ENCODE peak calls at places on chromosomes 11 and 22, in seven cellular contexts. U, X, A, I, T, M and J are unnamed samples.

GRCh38 chr22:27877501-27877900 is 41.6 kb downstream of the PITPNB start:
- DNase-seq in X (no peak), U (no peak), I (peak), T (no peak), M (no peak), A (no peak), J (no peak)

GRCh38 chr22:29480512-29481264 is 670 bp downstream of the NEFH start:
- DNase-seq in M (peak), T (no peak), A (no peak), X (no peak), U (peak), I (peak), J (peak)

GRCh38 chr11:2120359-2121100 is 18.7 kb downstream of the IGF2 start:
- DNase-seq in U (no peak), I (no peak), X (no peak), T (no peak), A (no peak), M (no peak), J (no peak)

GRCh38 chr22:17980638-17981051 is 43.7 kb downstream of the MICAL3 start:
- DNase-seq in I (peak), A (no peak), M (peak), T (no peak), X (no peak), U (peak), J (no peak)

GRCh38 chr11:67416416-67417335 is 1.2 kb downstream of the CARNS1 start:
- DNase-seq in X (peak), U (no peak), M (no peak), A (no peak), T (no peak), I (no peak), J (no peak)

GRCh38 chr11:74820763-74821162 is 72.1 kb downstream of the RNF169 start:
- DNase-seq in T (peak), I (no peak), A (peak), M (no peak), X (peak), U (peak), J (no peak)

GRCh38 chr11:41316726-41317125 is 142.7 kb downstream of the LRRC4C start:
- DNase-seq in A (no peak), I (no peak), M (no peak), X (no peak), T (no peak), U (no peak), J (no peak)

GRCh38 chr11:86152006-86152862 is 83.3 kb upstream of the PICALM start:
- DNase-seq in X (no peak), A (peak), M (no peak), T (no peak), U (peak), I (no peak), J (no peak)

GRCh38 chr22:32528316-32528715 is 53.7 kb downstream of the FBXO7 start:
- DNase-seq in X (no peak), M (no peak), U (no peak), T (no peak), A (no peak), I (no peak), J (no peak)

GRCh38 chr11:11461473-11461872 is 108.4 kb upstream of the CSNK2A3 start:
- DNase-seq in I (no peak), M (peak), A (no peak), X (no peak), U (no peak), T (no peak), J (no peak)

GRCh38 chr11:16926868-16927267 is 87.3 kb downstream of the PLEKHA7 start:
- DNase-seq in U (no peak), M (no peak), T (no peak), A (no peak), I (no peak), X (no peak), J (no peak)

GRCh38 chr11:66478823-66479740 is 1.2 kb upstream of the DPP3 start:
- DNase-seq in M (peak), X (peak), T (peak), A (peak), I (no peak), U (peak), J (no peak)

GRCh38 chr11:82771781-82772180 is 38.1 kb upstream of the FAM181B start:
- DNase-seq in X (no peak), I (no peak), A (no peak), M (no peak), U (no peak), T (no peak), J (no peak)

GRCh38 chr11:61671527-61671926 is 8.7 kb upstream of the DAGLA start:
- DNase-seq in I (no peak), M (no peak), U (no peak), X (peak), T (no peak), A (no peak), J (peak)

GRCh38 chr11:69375316-69376154 is 81.6 kb downstream of the MYEOV start:
- DNase-seq in T (no peak), I (no peak), U (no peak), A (no peak), M (peak), X (no peak), J (no peak)
- TF ChIP-seq CTCF in T (no peak), I (no peak), U (no peak), A (no peak), M (no peak), X (no peak), J (no peak)

GRCh38 chr22:22460635-22461034 is 47.9 kb downstream of the ZNF280B start:
- DNase-seq in M (no peak), U (no peak), X (peak), T (no peak), A (no peak), I (no peak), J (no peak)
- TF ChIP-seq CTCF in M (peak), U (peak), X (peak), T (peak), A (peak), I (peak), J (peak)

DNA sequence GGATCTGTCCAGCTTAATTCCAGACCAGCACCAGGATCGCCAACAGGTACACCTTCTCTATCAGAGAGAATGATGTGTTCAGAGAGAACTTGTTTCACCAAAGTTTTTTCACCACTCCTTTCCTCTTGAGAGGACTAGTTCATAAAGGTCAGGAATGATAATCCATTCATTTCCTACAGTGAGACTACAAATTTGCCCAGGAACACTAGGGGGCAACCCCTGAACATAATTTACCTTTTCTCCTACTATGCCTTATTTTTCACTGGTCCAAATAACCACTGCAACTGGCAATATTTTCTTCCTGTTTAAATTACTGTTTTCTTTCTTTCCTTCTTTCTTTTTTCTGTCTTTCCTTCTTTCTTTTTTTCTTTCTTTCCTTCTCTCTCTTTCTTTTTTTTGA is 22.5 kb downstream of the CAVIN3 start:
- DNase-seq in T (no peak), A (no peak), M (no peak), I (no peak), X (peak), U (no peak), J (no peak)
- TF ChIP-seq CTCF in T (peak), A (peak), M (peak), I (peak), X (peak), U (peak), J (peak)

GRCh38 chr22:49208003-49208402 is 619.7 kb downstream of the BRD1 start:
- DNase-seq in A (no peak), I (no peak), X (no peak), M (no peak), T (no peak), U (no peak), J (no peak)

GRCh38 chr22:49208768-49209252 is 618.9 kb downstream of the BRD1 start:
- DNase-seq in U (no peak), M (peak), T (no peak), X (no peak), A (no peak), I (no peak), J (no peak)

GRCh38 chr22:49211176-49211575 is 616.5 kb downstream of the BRD1 start:
- DNase-seq in A (no peak), M (peak), U (no peak), I (no peak), T (no peak), X (no peak), J (no peak)

GRCh38 chr22:49210606-49211005 is 617.1 kb downstream of the BRD1 start:
- DNase-seq in A (no peak), X (no peak), U (no peak), M (peak), T (no peak), I (no peak), J (no peak)

GRCh38 chr22:49209452-49210195 is 618.0 kb downstream of the BRD1 start:
- DNase-seq in M (peak), X (peak), I (no peak), A (no peak), U (no peak), T (no peak), J (no peak)
- TF ChIP-seq CTCF in M (no peak), X (no peak), I (no peak), A (no peak), U (no peak), T (no peak), J (no peak)

GRCh38 chr11:102112654-102112926 is 2.3 kb downstream of the YAP1 start:
- DNase-seq in U (no peak), T (no peak), X (no peak), I (no peak), M (no peak), A (no peak), J (no peak)

GRCh38 chr11:102111787-102112653 is 1.8 kb downstream of the YAP1 start:
- DNase-seq in T (peak), M (no peak), I (no peak), X (peak), U (peak), A (peak), J (no peak)

GRCh38 chr11:102109896-102110760 is at the start of gene YAP1:
- DNase-seq in T (peak), M (peak), A (peak), U (peak), X (peak), I (peak), J (no peak)

GRCh38 chr11:102110761-102111010 is 439 bp downstream of the YAP1 start:
- DNase-seq in I (no peak), A (no peak), T (no peak), U (no peak), M (no peak), X (no peak), J (no peak)

DNA sequence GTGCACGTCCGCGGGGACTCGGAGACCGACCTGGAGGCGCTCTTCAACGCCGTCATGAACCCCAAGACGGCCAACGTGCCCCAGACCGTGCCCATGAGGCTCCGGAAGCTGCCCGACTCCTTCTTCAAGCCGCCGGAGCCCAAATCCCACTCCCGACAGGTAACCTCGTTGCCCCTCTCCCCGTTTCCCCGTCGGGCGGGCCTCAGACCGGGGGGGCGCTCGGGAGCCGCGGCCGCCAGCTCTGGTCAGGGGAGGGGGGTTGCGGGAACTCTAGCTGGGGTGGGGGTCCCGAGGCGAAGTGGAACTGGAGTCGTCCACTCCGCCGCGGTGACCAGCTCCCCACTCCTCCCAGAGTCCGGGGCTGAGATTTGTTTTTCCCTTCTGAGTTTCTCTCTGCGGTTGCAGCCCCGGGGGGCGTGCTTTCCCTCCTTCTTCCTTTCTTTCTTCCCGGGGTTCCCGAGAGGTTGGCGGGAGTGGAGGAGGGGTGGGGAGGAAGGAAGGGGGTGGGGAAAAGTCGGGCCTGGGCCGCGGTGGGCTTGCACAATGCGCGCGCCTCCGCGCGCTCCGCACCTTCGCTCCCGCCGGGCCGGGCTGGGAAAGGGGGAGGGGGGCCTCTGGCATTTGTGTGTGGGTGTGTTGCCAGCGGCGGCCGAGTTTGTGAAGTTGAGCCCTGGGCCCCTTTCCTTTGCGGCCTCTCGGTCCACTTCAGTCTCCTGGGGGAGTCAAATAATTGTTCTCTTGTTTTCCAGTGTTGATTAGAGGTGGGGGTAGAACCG is 952 bp downstream of the YAP1 start:
- DNase-seq in I (peak), U (peak), X (peak), M (peak), T (no peak), A (peak), J (no peak)
- TF ChIP-seq CTCF in I (no peak), U (peak), X (peak), M (no peak), T (peak), A (peak), J (no peak)

GRCh38 chr11:135069884-135070283 is 657.8 kb upstream of the B3GAT1 start:
- DNase-seq in U (peak), M (no peak), A (peak), T (no peak), I (no peak), X (peak), J (no peak)

GRCh38 chr11:135073444-135073843 is 661.4 kb upstream of the B3GAT1 start:
- DNase-seq in A (no peak), T (no peak), I (no peak), U (no peak), X (no peak), M (no peak), J (no peak)

GRCh38 chr11:135074397-135074998 is 662.5 kb upstream of the B3GAT1 start:
- DNase-seq in I (no peak), X (no peak), A (no peak), T (no peak), U (no peak), M (no peak), J (no peak)

GRCh38 chr11:135073870-135074269 is 661.8 kb upstream of the B3GAT1 start:
- DNase-seq in U (no peak), X (no peak), A (no peak), T (no peak), M (no peak), I (no peak), J (no peak)

GRCh38 chr11:135075740-135076139 is 663.7 kb upstream of the B3GAT1 start:
- DNase-seq in T (no peak), U (peak), A (peak), M (peak), I (peak), X (peak), J (no peak)
- TF ChIP-seq CTCF in T (peak), U (peak), A (peak), M (peak), I (peak), X (no peak), J (peak)